ENCODE peak calls at places on chromosomes 7 and 10, in four cellular contexts. One of them, this sample, is unnamed. For H3K4me1, the result is how much of the 10 kb centered on the place peaks cover.

GRCh38 chr10:11175823-11176243 is 158.2 kb downstream of the CELF2 start:
- DNase-seq in A549: no peak
- DNase-seq in naive thymus-derived CD4-positive, alpha-beta T cell: no peak
- DNase-seq in heart left ventricle: no peak
- DNase-seq in this sample: no peak

GRCh38 chr7:27840314-27840713 is 100.4 kb downstream of the TAX1BP1 start:
- DNase-seq in A549: no peak
- DNase-seq in naive thymus-derived CD4-positive, alpha-beta T cell: no peak
- DNase-seq in heart left ventricle: no peak
- DNase-seq in this sample: no peak

GRCh38 chr10:26860026-26860541 is 674 bp downstream of the ABI1 start:
- DNase-seq in A549: peak
- DNase-seq in naive thymus-derived CD4-positive, alpha-beta T cell: no peak
- DNase-seq in heart left ventricle: peak
- DNase-seq in this sample: no peak

GRCh38 chr10:103603382-103603781 is 109.9 kb downstream of the NEURL1 start:
- DNase-seq in A549: no peak
- DNase-seq in naive thymus-derived CD4-positive, alpha-beta T cell: no peak
- DNase-seq in heart left ventricle: no peak
- DNase-seq in this sample: no peak

GRCh38 chr10:93580824-93581223 is 14.4 kb downstream of the FFAR4 start:
- DNase-seq in A549: no peak
- DNase-seq in naive thymus-derived CD4-positive, alpha-beta T cell: no peak
- DNase-seq in heart left ventricle: no peak
- DNase-seq in this sample: no peak

GRCh38 chr10:29923416-29923970 is 135.9 kb downstream of the JCAD start:
- DNase-seq in A549: no peak
- DNase-seq in naive thymus-derived CD4-positive, alpha-beta T cell: no peak
- DNase-seq in heart left ventricle: no peak
- DNase-seq in this sample: no peak

GRCh38 chr10:33460461-33461294 is 126.2 kb upstream of the NRP1 start:
- DNase-seq in A549: no peak
- DNase-seq in naive thymus-derived CD4-positive, alpha-beta T cell: no peak
- DNase-seq in heart left ventricle: peak
- DNase-seq in this sample: no peak

GRCh38 chr7:76198202-76198601 is 3.5 kb upstream of the SRRM3 start:
- DNase-seq in A549: no peak
- DNase-seq in naive thymus-derived CD4-positive, alpha-beta T cell: no peak
- DNase-seq in heart left ventricle: no peak
- DNase-seq in this sample: no peak

GRCh38 chr10:116201011-116201410 is 72.0 kb downstream of the GFRA1 start:
- DNase-seq in A549: no peak
- DNase-seq in naive thymus-derived CD4-positive, alpha-beta T cell: no peak
- DNase-seq in heart left ventricle: no peak
- DNase-seq in this sample: no peak

GRCh38 chr10:28722065-28722803 is 44.9 kb downstream of the BAMBI start:
- DNase-seq in A549: peak
- DNase-seq in naive thymus-derived CD4-positive, alpha-beta T cell: no peak
- DNase-seq in heart left ventricle: peak
- DNase-seq in this sample: no peak

GRCh38 chr7:142196066-142196840 is 61.6 kb downstream of the PRSS58 start:
- DNase-seq in A549: no peak
- DNase-seq in naive thymus-derived CD4-positive, alpha-beta T cell: no peak
- DNase-seq in heart left ventricle: no peak
- DNase-seq in this sample: no peak

DNA sequence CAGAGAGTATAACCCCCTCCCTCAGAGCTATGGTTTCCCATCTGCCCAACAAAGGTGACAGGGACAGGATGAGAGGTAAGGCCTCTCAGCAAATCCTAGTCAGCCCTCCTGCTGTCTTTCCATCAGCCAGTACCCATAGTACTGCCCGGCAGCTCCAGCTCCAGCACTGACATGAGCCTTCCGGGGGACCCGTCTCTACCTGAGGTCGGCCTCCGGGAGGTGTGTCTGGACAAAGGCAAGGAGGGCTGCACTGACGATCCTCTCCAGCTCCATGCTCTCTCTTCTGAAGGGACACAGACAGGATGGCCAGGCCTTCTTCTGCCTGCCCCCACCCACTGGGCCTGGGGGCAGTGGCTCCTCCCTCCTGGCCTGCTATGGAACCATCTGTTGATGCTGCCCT is 4.3 kb downstream of the FBXL15 start:
- DNase-seq in A549: no peak
- DNase-seq in naive thymus-derived CD4-positive, alpha-beta T cell: no peak
- DNase-seq in heart left ventricle: no peak
- DNase-seq in this sample: no peak
- H3K4me1 ChIP-seq in A549: under half
- H3K4me1 ChIP-seq in naive thymus-derived CD4-positive, alpha-beta T cell: under half
- H3K4me1 ChIP-seq in heart left ventricle: under half
- H3K4me1 ChIP-seq in this sample: under half

DNA sequence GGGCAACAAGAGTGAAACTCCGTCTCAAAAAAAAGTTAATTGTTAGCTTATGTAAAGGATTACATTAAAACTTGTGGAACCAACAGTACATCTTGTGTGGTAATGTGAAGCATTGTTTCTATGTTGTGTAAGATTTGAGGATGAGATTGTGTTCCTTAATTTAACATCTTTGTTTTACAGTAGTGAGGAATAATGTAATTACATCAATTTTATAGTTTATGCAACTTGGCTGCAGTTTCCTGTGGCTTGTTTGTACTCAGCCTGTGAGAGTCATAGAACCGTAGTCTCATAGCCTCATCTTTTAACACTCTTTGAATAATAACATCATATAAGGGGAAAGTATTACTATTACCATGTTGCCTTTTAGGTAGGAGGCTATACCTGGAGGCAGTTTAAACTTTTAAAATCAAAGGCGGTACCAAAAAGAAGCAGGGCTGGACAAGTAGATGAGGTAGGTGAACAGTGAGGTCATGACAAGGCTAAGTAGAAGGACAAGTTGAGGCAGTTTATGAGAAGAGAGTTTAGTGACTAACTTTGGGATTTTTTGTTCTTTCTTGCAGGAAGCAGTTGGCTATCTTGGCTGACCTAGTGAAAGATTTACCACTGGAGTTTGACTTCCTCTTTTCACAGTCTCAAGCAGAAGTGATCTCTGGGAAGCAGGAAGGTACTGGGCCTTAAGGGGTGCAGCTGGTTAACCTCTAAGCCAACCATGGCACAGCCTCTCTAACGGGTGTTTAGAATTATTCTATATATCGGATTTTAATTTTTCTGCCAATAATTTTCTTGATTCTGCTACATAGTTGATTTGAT is 26.1 kb downstream of the ENTPD7 start:
- DNase-seq in A549: no peak
- DNase-seq in naive thymus-derived CD4-positive, alpha-beta T cell: no peak
- DNase-seq in heart left ventricle: no peak
- DNase-seq in this sample: no peak
- H3K4me1 ChIP-seq in A549: under half
- H3K4me1 ChIP-seq in naive thymus-derived CD4-positive, alpha-beta T cell: under half
- H3K4me1 ChIP-seq in heart left ventricle: under half
- H3K4me1 ChIP-seq in this sample: under half

DNA sequence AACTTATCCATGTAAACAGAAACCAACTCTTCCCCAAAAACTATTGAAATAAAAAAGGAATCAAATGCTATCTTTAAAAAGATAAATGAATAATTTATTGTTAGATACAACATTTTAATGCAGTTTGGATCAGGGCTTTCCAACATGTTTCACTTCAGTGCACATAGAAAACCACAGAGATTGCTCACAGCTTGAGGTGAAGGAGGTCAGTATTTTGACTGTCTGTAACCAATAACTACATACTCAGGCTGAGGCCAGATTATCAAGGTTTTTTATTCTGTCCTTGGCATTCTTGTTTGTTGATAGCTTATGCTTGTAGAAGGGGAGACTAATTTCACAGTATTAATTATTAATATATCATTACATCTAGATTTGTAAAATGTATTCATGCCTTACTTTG is 195.5 kb downstream of the PRKG1 start:
- DNase-seq in A549: no peak
- DNase-seq in naive thymus-derived CD4-positive, alpha-beta T cell: no peak
- DNase-seq in heart left ventricle: no peak
- DNase-seq in this sample: no peak
- H3K4me1 ChIP-seq in A549: under half
- H3K4me1 ChIP-seq in naive thymus-derived CD4-positive, alpha-beta T cell: under half
- H3K4me1 ChIP-seq in heart left ventricle: under half
- H3K4me1 ChIP-seq in this sample: under half

DNA sequence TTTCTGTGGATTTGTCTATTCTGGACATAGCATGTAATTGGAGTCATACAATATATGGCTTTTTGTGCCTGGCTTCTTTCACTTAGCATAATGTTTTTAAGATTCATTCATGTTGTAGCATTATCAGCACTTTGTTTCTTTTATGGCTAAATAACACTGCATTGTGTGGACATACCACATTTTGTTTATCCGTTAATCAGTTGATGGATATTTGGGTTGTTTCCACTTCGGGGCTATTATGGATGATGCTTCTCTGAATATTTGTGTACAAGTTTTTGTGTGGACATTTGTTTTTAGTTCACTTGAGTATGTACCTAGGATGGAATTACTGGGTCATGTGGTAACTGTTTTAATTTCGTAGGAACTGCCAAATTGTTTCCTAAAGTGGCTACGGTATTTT is 6.4 kb downstream of the LCOR start:
- DNase-seq in A549: no peak
- DNase-seq in naive thymus-derived CD4-positive, alpha-beta T cell: no peak
- DNase-seq in heart left ventricle: no peak
- DNase-seq in this sample: no peak
- H3K4me1 ChIP-seq in A549: half or more
- H3K4me1 ChIP-seq in naive thymus-derived CD4-positive, alpha-beta T cell: under half
- H3K4me1 ChIP-seq in heart left ventricle: half or more
- H3K4me1 ChIP-seq in this sample: under half

This sample was measured in Panc1.